ENCODE peak calls at places on chromosomes 6 and 20, in nine cellular contexts. J is bronchial epithelial cell, A is prostate gland, C is LNCaP clone FGC, I is cardiac muscle cell, Y is PC-3, N is H1, F is ascending aorta, P is heart right ventricle. H is an unnamed sample.
A peak's percentile ranks its signal among the peaks of the same experiment; 100 is the strongest.

GRCh38 chr6:71649893-71650292 is 236.5 kb upstream of the RIMS1 start:
- DNase-seq in J (no peak), A (no peak), C (no peak), I (no peak), Y (no peak), N (no peak), F (no peak), P (no peak), H (no peak)

GRCh38 chr6:47669684-47670515 is 28.5 kb upstream of the ADGRF4 start:
- DNase-seq in J (peak; percentile 95), A (peak; percentile 49), C (no peak), I (peak; percentile 10), Y (no peak), N (no peak), F (no peak), P (no peak), H (no peak)

GRCh38 chr6:132830236-132830799 is 15.9 kb downstream of the RPS12 start:
- DNase-seq in J (peak; percentile 41), A (no peak), C (no peak), I (peak; percentile 73), Y (peak; percentile 60), N (no peak), F (no peak), P (no peak), H (no peak)

GRCh38 chr6:102813489-102814275 is 1420.2 kb downstream of the GRIK2 start:
- DNase-seq in J (peak; percentile 64), A (no peak), C (peak; percentile 72), I (no peak), Y (peak; percentile 71), N (no peak), F (no peak), P (no peak), H (no peak)

GRCh38 chr20:637559-637958 is 15.4 kb downstream of the SRXN1 start:
- DNase-seq in J (no peak), A (no peak), C (no peak), I (no peak), Y (no peak), N (no peak), F (no peak), P (no peak), H (no peak)

GRCh38 chr6:158978752-158979151 is 21.2 kb downstream of the RSPH3 start:
- DNase-seq in J (peak; percentile 74), A (no peak), C (no peak), I (no peak), Y (peak; percentile 71), N (no peak), F (no peak), P (no peak), H (no peak)

GRCh38 chr20:47297746-47298145 is 58.8 kb downstream of the ZMYND8 start:
- DNase-seq in J (no peak), A (no peak), C (no peak), I (no peak), Y (no peak), N (no peak), F (no peak), P (no peak), H (no peak)

GRCh38 chr20:40343390-40343789 is 345.6 kb downstream of the MAFB start:
- DNase-seq in J (no peak), A (no peak), C (no peak), I (no peak), Y (no peak), N (no peak), F (no peak), P (no peak), H (no peak)

GRCh38 chr6:167475947-167476346 is 151.1 kb downstream of the TTLL2 start:
- DNase-seq in J (no peak), A (no peak), C (no peak), I (peak; percentile 54), Y (no peak), N (peak; percentile 39), F (no peak), P (no peak), H (no peak)

GRCh38 chr6:127146935-127147334 is 28.5 kb downstream of the RSPO3 start:
- DNase-seq in J (peak; percentile 69), A (no peak), C (no peak), I (peak; percentile 3), Y (peak; percentile 27), N (peak; percentile 10), F (no peak), P (no peak), H (peak; percentile 57)

GRCh38 chr20:5674176-5674660 is 76.0 kb upstream of the SHLD1 start:
- DNase-seq in J (peak; percentile 99), A (no peak), C (no peak), I (no peak), Y (peak; percentile 97), N (no peak), F (no peak), P (no peak), H (no peak)

GRCh38 chr20:10060223-10060622 is 25.4 kb downstream of the ANKEF1 start:
- DNase-seq in J (no peak), A (no peak), C (no peak), I (no peak), Y (no peak), N (no peak), F (no peak), P (no peak), H (no peak)

GRCh38 chr20:63186528-63187316 is 29.2 kb downstream of the YTHDF1 start:
- DNase-seq in J (peak; percentile 67), A (no peak), C (no peak), I (no peak), Y (peak; percentile 76), N (no peak), F (no peak), P (no peak), H (no peak)

GRCh38 chr6:91653324-91653723 is 1066.5 kb upstream of the MAP3K7 start:
- DNase-seq in J (no peak), A (no peak), C (no peak), I (no peak), Y (no peak), N (no peak), F (no peak), P (no peak), H (no peak)

GRCh38 chr6:40543776-40544175 is 43.4 kb downstream of the LRFN2 start:
- DNase-seq in J (peak; percentile 11), A (no peak), C (no peak), I (no peak), Y (no peak), N (no peak), F (no peak), P (no peak), H (no peak)

GRCh38 chr6:127212376-127212775 is 54.3 kb upstream of the RNF146 start:
- DNase-seq in J (no peak), A (no peak), C (no peak), I (no peak), Y (no peak), N (no peak), F (no peak), P (no peak), H (no peak)

GRCh38 chr6:109379706-109380105 is 2.6 kb downstream of the CD164 start:
- DNase-seq in J (no peak), A (no peak), C (no peak), I (no peak), Y (peak; percentile 13), N (no peak), F (no peak), P (no peak), H (peak; percentile 46)

GRCh38 chr6:84119277-84119676 is 85.7 kb downstream of the MRAP2 start:
- DNase-seq in J (peak; percentile 33), A (no peak), C (no peak), I (no peak), Y (peak; percentile 2), N (no peak), F (no peak), P (no peak), H (no peak)
- TF ChIP-seq CTCF in J (peak; percentile 9), A (no peak), C (peak; percentile 18), I (no peak), Y (peak; percentile 37), N (no peak), F (no peak), P (no peak), H (no peak)

DNA sequence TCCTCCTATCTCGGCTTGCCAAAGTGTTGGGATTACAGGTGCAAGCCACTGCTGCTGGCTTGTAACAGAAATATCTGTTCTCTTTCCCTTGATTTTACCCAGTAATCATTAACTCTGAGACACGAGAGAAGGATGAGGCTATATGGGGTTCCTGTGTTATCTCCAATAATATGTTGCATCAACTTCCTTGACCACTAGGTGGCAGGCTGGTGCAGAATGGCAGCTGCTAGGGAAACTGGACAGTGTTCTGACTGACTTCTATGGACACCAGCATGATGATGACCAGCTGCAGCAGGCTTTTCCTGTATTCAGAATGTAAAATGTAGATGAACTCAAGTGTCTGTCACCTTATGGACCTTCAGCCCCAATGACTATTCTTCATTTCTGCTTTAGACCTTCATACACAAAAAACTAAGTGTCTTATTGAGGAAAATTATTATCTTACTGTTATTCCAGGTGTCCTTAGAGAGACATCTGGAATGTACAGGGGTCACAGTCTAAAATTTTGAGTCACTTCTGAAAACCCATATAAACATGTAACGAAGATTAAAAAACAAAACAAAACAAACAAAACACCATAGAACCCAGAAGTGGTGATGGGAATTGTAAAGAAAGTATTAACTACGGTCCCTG is 20.4 kb upstream of the CD109 start:
- DNase-seq in J (peak; percentile 65), A (peak; percentile 80), C (no peak), I (peak; percentile 85), Y (peak; percentile 88), N (no peak), F (no peak), P (peak; percentile 51), H (no peak)
- H3K4me3 ChIP-seq in J (no peak overlapping the region), A (no peak overlapping the region), C (no peak overlapping the region), I (no peak overlapping the region), Y (no peak overlapping the region), N (no peak overlapping the region), F (no peak overlapping the region), P (no peak overlapping the region), H (no peak overlapping the region)

DNA sequence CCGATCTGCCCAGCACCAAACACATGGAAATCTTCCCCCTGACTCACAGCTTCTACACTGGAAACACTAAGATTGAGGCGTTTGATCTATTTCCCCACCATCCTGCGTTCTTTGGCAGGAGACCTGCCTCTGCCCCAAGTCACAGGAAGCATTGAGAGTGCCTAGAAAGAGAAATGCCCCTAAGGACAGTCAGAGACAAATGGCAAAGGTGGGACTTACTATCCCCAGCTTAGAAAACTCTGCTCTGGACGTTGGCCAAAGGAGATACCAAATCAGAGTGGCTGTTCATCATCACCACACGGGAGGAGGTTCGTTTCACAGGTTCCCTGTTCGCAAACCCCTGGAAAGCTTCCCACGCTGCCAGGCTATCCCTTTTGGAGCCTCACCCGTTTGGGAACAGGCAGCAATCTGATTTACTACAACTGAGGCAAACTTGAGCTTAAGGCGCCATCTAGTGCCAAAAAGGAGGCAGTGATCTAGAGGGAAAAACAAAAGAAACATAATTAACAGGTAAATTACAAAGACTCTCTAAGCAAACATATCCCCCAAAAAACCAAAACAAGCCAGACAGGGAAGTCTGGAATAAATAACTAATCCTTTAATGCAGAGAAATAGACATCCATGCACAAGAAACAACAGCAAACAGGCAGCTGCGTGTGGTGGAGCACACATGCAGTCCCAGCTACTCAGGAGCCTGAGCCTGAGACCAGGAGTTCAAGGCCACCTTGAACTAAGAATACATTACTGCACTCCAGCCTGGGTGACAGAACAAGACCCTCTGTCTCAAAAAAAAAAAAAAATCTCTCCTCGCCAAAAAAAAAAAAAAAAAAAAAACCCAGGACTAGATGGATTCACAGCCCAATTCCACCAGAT is 48.4 kb upstream of the SRSF6 start:
- DNase-seq in J (peak; percentile 36), A (no peak), C (peak; percentile 14), I (peak; percentile 32), Y (peak; percentile 65), N (peak; percentile 39), F (no peak), P (no peak), H (no peak)
- TF ChIP-seq CTCF in J (peak; percentile 64), A (peak; percentile 16), C (peak; percentile 80), I (peak; percentile 78), Y (peak; percentile 95), N (no peak), F (no peak), P (no peak), H (peak; percentile 68)

GRCh38 chr6:122482750-122483080 is 11.1 kb upstream of the SERINC1 start:
- DNase-seq in J (no peak), A (no peak), C (no peak), I (peak; percentile 52), Y (no peak), N (no peak), F (no peak), P (no peak), H (no peak)
- H3K4me3 ChIP-seq in J (no peak overlapping the region), A (no peak overlapping the region), C (no peak overlapping the region), I (peak overlapping the region; percentile 67), Y (no peak overlapping the region), N (no peak overlapping the region), F (no peak overlapping the region), P (no peak overlapping the region), H (no peak overlapping the region)